ENCODE peak calls at places on chromosomes 4 and X, in eight cellular contexts. One of them, this sample, is unnamed.

GRCh38 chrX:139691843-139692505 is 16.0 kb downstream of the MCF2 start:
- DNase-seq in H9: peak
- DNase-seq in lung: no peak
- DNase-seq in progenitor cell of endocrine pancreas: peak
- DNase-seq in GM10248: peak
- DNase-seq in GM13977: peak
- DNase-seq in ovary: peak
- DNase-seq in lower lobe of right lung: no peak
- DNase-seq in this sample: no peak

GRCh38 chrX:129461801-129462456 is 61.4 kb downstream of the SMARCA1 start:
- DNase-seq in progenitor cell of endocrine pancreas: no peak
- DNase-seq in lung: no peak
- DNase-seq in ovary: no peak
- DNase-seq in GM10248: no peak
- DNase-seq in GM13977: no peak
- DNase-seq in H9: no peak
- DNase-seq in lower lobe of right lung: no peak
- DNase-seq in this sample: no peak

GRCh38 chr4:40948017-40948416 is 198.3 kb downstream of the NSUN7 start:
- DNase-seq in GM13977: no peak
- DNase-seq in progenitor cell of endocrine pancreas: no peak
- DNase-seq in GM10248: no peak
- DNase-seq in lung: no peak
- DNase-seq in ovary: no peak
- DNase-seq in H9: no peak
- DNase-seq in lower lobe of right lung: no peak
- DNase-seq in this sample: no peak

GRCh38 chr4:101304916-101305315 is 42.4 kb downstream of the PPP3CA start:
- DNase-seq in GM13977: no peak
- DNase-seq in ovary: no peak
- DNase-seq in progenitor cell of endocrine pancreas: no peak
- DNase-seq in GM10248: no peak
- DNase-seq in lower lobe of right lung: no peak
- DNase-seq in lung: no peak
- DNase-seq in H9: no peak
- DNase-seq in this sample: no peak

GRCh38 chr4:77220841-77221613 is 64.0 kb downstream of the CCNG2 start:
- DNase-seq in GM10248: no peak
- DNase-seq in GM13977: no peak
- DNase-seq in ovary: no peak
- DNase-seq in progenitor cell of endocrine pancreas: no peak
- DNase-seq in lung: peak
- DNase-seq in lower lobe of right lung: no peak
- DNase-seq in H9: no peak
- DNase-seq in this sample: no peak

GRCh38 chr4:134935320-134935719 is 733.7 kb upstream of the PABPC4L start:
- DNase-seq in lung: no peak
- DNase-seq in progenitor cell of endocrine pancreas: no peak
- DNase-seq in H9: no peak
- DNase-seq in GM10248: no peak
- DNase-seq in GM13977: no peak
- DNase-seq in ovary: no peak
- DNase-seq in lower lobe of right lung: no peak
- DNase-seq in this sample: no peak

GRCh38 chr4:1194028-1194900 is 21.9 kb upstream of the SPON2 start:
- DNase-seq in GM10248: no peak
- DNase-seq in progenitor cell of endocrine pancreas: no peak
- DNase-seq in GM13977: no peak
- DNase-seq in ovary: peak
- DNase-seq in lower lobe of right lung: no peak
- DNase-seq in lung: no peak
- DNase-seq in H9: peak
- DNase-seq in this sample: peak

GRCh38 chrX:64186974-64187761 is 18.3 kb downstream of the AMER1 start:
- DNase-seq in GM13977: no peak
- DNase-seq in lower lobe of right lung: no peak
- DNase-seq in ovary: no peak
- DNase-seq in lung: no peak
- DNase-seq in H9: no peak
- DNase-seq in GM10248: no peak
- DNase-seq in progenitor cell of endocrine pancreas: no peak
- DNase-seq in this sample: no peak

GRCh38 chr4:169791527-169792156 is 33.9 kb upstream of the HPF1 start:
- DNase-seq in H9: peak
- DNase-seq in GM10248: no peak
- DNase-seq in progenitor cell of endocrine pancreas: peak
- DNase-seq in lung: no peak
- DNase-seq in ovary: no peak
- DNase-seq in GM13977: no peak
- DNase-seq in lower lobe of right lung: no peak
- DNase-seq in this sample: no peak

GRCh38 chrX:10507876-10508275 is 112.5 kb downstream of the MID1 start:
- DNase-seq in lung: no peak
- DNase-seq in lower lobe of right lung: no peak
- DNase-seq in progenitor cell of endocrine pancreas: no peak
- DNase-seq in H9: no peak
- DNase-seq in ovary: no peak
- DNase-seq in GM13977: no peak
- DNase-seq in GM10248: no peak
- DNase-seq in this sample: no peak

GRCh38 chrX:11064851-11065600 is 46.1 kb upstream of the HCCS start:
- DNase-seq in H9: no peak
- DNase-seq in GM10248: no peak
- DNase-seq in GM13977: no peak
- DNase-seq in progenitor cell of endocrine pancreas: no peak
- DNase-seq in lung: no peak
- DNase-seq in lower lobe of right lung: no peak
- DNase-seq in ovary: no peak
- DNase-seq in this sample: no peak

GRCh38 chr4:53186714-53187358 is 179.0 kb downstream of the SCFD2 start:
- DNase-seq in lung: no peak
- DNase-seq in ovary: no peak
- DNase-seq in GM13977: no peak
- DNase-seq in lower lobe of right lung: no peak
- DNase-seq in H9: no peak
- DNase-seq in progenitor cell of endocrine pancreas: no peak
- DNase-seq in GM10248: no peak
- DNase-seq in this sample: no peak

GRCh38 chrX:72121381-72121780 is 10.3 kb downstream of the RTL5 start:
- DNase-seq in H9: no peak
- DNase-seq in GM10248: peak
- DNase-seq in lung: peak
- DNase-seq in ovary: no peak
- DNase-seq in lower lobe of right lung: peak
- DNase-seq in GM13977: no peak
- DNase-seq in progenitor cell of endocrine pancreas: no peak
- DNase-seq in this sample: no peak

DNA sequence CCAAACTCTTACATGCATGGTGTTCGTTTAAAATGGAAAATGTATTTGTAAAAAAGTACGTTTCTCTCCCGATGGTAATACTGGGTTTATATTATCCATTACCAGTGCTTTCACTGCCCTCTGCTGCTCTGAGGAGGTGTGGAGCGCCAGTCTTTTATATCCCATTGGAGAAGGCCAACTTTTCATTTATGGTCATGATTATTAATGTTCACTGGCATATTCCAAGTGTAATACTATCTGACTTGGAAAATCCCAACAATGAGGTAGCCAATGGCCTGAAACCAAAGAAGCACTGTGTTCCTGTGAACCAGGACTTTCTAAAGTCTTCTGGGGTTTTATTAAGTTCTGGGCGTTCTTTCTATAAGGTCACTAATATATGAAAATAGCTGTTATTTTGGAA is 80.7 kb downstream of the SYNPO2 start:
- DNase-seq in GM13977: no peak
- DNase-seq in progenitor cell of endocrine pancreas: no peak
- DNase-seq in lung: no peak
- DNase-seq in lower lobe of right lung: no peak
- DNase-seq in H9: no peak
- DNase-seq in ovary: peak
- DNase-seq in GM10248: no peak
- DNase-seq in this sample: no peak
- TF ChIP-seq CTCF in GM13977: peak
- TF ChIP-seq CTCF in progenitor cell of endocrine pancreas: peak
- TF ChIP-seq CTCF in lung: peak
- TF ChIP-seq CTCF in lower lobe of right lung: peak
- TF ChIP-seq CTCF in H9: peak
- TF ChIP-seq CTCF in ovary: peak
- TF ChIP-seq CTCF in GM10248: peak
- TF ChIP-seq CTCF in this sample: no peak

DNA sequence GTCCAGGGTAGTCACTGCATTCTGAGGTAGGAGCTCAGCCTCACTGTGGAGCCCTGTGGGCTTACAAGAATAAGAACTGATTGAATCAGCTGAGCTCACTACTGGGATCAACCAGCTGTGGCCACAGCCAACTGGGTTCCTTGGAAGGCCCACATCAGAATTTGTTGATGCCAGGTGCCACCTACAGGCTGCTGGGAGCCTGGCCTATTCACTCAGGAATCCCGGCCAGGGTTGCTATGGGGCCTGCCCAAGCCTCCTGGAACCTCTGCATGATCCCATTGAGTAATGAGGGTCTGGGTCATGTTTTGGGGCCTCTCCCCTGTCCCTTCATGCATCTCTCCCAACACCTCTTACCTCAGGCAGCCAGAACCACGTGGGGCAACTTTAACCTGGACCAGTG is 53.9 kb upstream of the KIAA1210 start:
- DNase-seq in ovary: no peak
- DNase-seq in GM10248: no peak
- DNase-seq in progenitor cell of endocrine pancreas: no peak
- DNase-seq in GM13977: no peak
- DNase-seq in H9: peak
- DNase-seq in lung: no peak
- DNase-seq in lower lobe of right lung: no peak
- DNase-seq in this sample: no peak
- TF ChIP-seq CTCF in ovary: no peak
- TF ChIP-seq CTCF in GM10248: no peak
- TF ChIP-seq CTCF in progenitor cell of endocrine pancreas: peak
- TF ChIP-seq CTCF in GM13977: peak
- TF ChIP-seq CTCF in H9: peak
- TF ChIP-seq CTCF in lung: no peak
- TF ChIP-seq CTCF in lower lobe of right lung: no peak
- TF ChIP-seq CTCF in this sample: no peak

GRCh38 chr4:123997736-123998449 is 601.3 kb downstream of the SPRY1 start:
- DNase-seq in H9: no peak
- DNase-seq in progenitor cell of endocrine pancreas: no peak
- DNase-seq in lower lobe of right lung: no peak
- DNase-seq in lung: no peak
- DNase-seq in GM13977: no peak
- DNase-seq in ovary: no peak
- DNase-seq in GM10248: no peak
- DNase-seq in this sample: no peak

GRCh38 chr4:123997116-123997515 is 600.5 kb downstream of the SPRY1 start:
- DNase-seq in lower lobe of right lung: no peak
- DNase-seq in GM13977: no peak
- DNase-seq in lung: no peak
- DNase-seq in GM10248: no peak
- DNase-seq in ovary: no peak
- DNase-seq in progenitor cell of endocrine pancreas: no peak
- DNase-seq in H9: no peak
- DNase-seq in this sample: no peak

GRCh38 chr4:123990310-123990709 is 593.7 kb downstream of the SPRY1 start:
- DNase-seq in GM13977: no peak
- DNase-seq in lower lobe of right lung: no peak
- DNase-seq in GM10248: no peak
- DNase-seq in H9: no peak
- DNase-seq in lung: no peak
- DNase-seq in ovary: no peak
- DNase-seq in progenitor cell of endocrine pancreas: no peak
- DNase-seq in this sample: no peak

GRCh38 chr4:123995939-123996338 is 599.3 kb downstream of the SPRY1 start:
- DNase-seq in ovary: no peak
- DNase-seq in lower lobe of right lung: no peak
- DNase-seq in H9: no peak
- DNase-seq in GM10248: no peak
- DNase-seq in GM13977: no peak
- DNase-seq in progenitor cell of endocrine pancreas: no peak
- DNase-seq in lung: no peak
- DNase-seq in this sample: no peak

DNA sequence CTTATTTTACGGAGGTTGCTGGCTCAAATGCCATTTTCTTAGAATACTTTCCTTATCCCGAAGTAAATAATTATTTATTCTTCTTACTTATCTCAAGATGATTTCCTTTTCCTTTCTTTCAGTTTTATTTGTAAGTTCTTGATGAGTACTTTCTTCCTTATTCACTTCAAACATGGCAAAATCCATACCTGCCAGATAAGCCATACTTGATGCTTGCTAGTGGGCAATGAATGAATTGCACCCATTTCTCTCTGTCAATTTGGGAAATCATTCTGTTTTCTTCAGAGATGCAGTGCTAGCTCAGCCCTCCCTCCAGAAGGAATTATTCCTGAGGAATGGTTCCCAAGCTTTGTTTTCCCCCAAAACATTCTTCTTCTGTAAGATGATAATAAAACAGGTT is 598.3 kb downstream of the SPRY1 start:
- DNase-seq in GM13977: no peak
- DNase-seq in GM10248: no peak
- DNase-seq in lower lobe of right lung: no peak
- DNase-seq in progenitor cell of endocrine pancreas: no peak
- DNase-seq in ovary: no peak
- DNase-seq in lung: no peak
- DNase-seq in H9: no peak
- DNase-seq in this sample: no peak
- TF ChIP-seq CTCF in GM13977: no peak
- TF ChIP-seq CTCF in GM10248: no peak
- TF ChIP-seq CTCF in lower lobe of right lung: no peak
- TF ChIP-seq CTCF in progenitor cell of endocrine pancreas: peak
- TF ChIP-seq CTCF in ovary: no peak
- TF ChIP-seq CTCF in lung: no peak
- TF ChIP-seq CTCF in H9: peak
- TF ChIP-seq CTCF in this sample: no peak

GRCh38 chr4:103673983-103674382 is 45.8 kb downstream of the TACR3 start:
- DNase-seq in GM10248: no peak
- DNase-seq in lower lobe of right lung: no peak
- DNase-seq in lung: no peak
- DNase-seq in H9: no peak
- DNase-seq in GM13977: no peak
- DNase-seq in ovary: no peak
- DNase-seq in progenitor cell of endocrine pancreas: no peak
- DNase-seq in this sample: no peak
- TF ChIP-seq CTCF in GM10248: no peak
- TF ChIP-seq CTCF in lower lobe of right lung: no peak
- TF ChIP-seq CTCF in lung: no peak
- TF ChIP-seq CTCF in H9: no peak
- TF ChIP-seq CTCF in GM13977: no peak
- TF ChIP-seq CTCF in ovary: no peak
- TF ChIP-seq CTCF in progenitor cell of endocrine pancreas: no peak
- TF ChIP-seq CTCF in this sample: no peak